ENCODE peak calls at places on chromosome 6, in four cellular contexts. One of them, this sample, is unnamed.

GRCh38 chr6:39203804-39204495 is 25.3 kb downstream of the KCNK5 start:
- DNase-seq in Peyer's patch: peak
- DNase-seq in right atrium auricular region: no peak
- DNase-seq in fibroblast of mammary gland: no peak
- DNase-seq in this sample: no peak

GRCh38 chr6:83273596-83273995 is 80.4 kb downstream of the RWDD2A start:
- DNase-seq in Peyer's patch: no peak
- DNase-seq in right atrium auricular region: no peak
- DNase-seq in fibroblast of mammary gland: peak
- DNase-seq in this sample: no peak

GRCh38 chr6:6749791-6750434 is 161.4 kb downstream of the LY86 start:
- DNase-seq in Peyer's patch: peak
- DNase-seq in right atrium auricular region: peak
- DNase-seq in fibroblast of mammary gland: peak
- DNase-seq in this sample: no peak

GRCh38 chr6:40898073-40898472 is 140.9 kb downstream of the UNC5CL start:
- DNase-seq in Peyer's patch: no peak
- DNase-seq in right atrium auricular region: no peak
- DNase-seq in fibroblast of mammary gland: no peak
- DNase-seq in this sample: no peak

GRCh38 chr6:127119361-127120108 is 1.1 kb downstream of the RSPO3 start:
- DNase-seq in Peyer's patch: peak
- DNase-seq in right atrium auricular region: no peak
- DNase-seq in fibroblast of mammary gland: no peak
- DNase-seq in this sample: no peak

GRCh38 chr6:113994934-113995342 is 24.0 kb upstream of the HDAC2 start:
- DNase-seq in Peyer's patch: no peak
- DNase-seq in right atrium auricular region: no peak
- DNase-seq in fibroblast of mammary gland: peak
- DNase-seq in this sample: peak

GRCh38 chr6:113893866-113894265 is 36.7 kb downstream of the MARCKS start:
- DNase-seq in Peyer's patch: no peak
- DNase-seq in right atrium auricular region: no peak
- DNase-seq in fibroblast of mammary gland: peak
- DNase-seq in this sample: no peak

GRCh38 chr6:24332306-24332705 is 25.6 kb downstream of the DCDC2 start:
- DNase-seq in Peyer's patch: no peak
- DNase-seq in right atrium auricular region: no peak
- DNase-seq in fibroblast of mammary gland: no peak
- DNase-seq in this sample: no peak

GRCh38 chr6:43313813-43314212 is 5.2 kb upstream of the CRIP3 start:
- DNase-seq in Peyer's patch: no peak
- DNase-seq in right atrium auricular region: no peak
- DNase-seq in fibroblast of mammary gland: no peak
- DNase-seq in this sample: no peak

GRCh38 chr6:97674802-97675201 is 391.8 kb upstream of the MMS22L start:
- DNase-seq in Peyer's patch: no peak
- DNase-seq in right atrium auricular region: no peak
- DNase-seq in fibroblast of mammary gland: no peak
- DNase-seq in this sample: no peak

GRCh38 chr6:51550243-51550642 is 537.2 kb downstream of the PKHD1 start:
- DNase-seq in Peyer's patch: no peak
- DNase-seq in right atrium auricular region: no peak
- DNase-seq in fibroblast of mammary gland: no peak
- DNase-seq in this sample: no peak

GRCh38 chr6:23031986-23032385 is 462.6 kb downstream of the HDGFL1 start:
- DNase-seq in Peyer's patch: no peak
- DNase-seq in right atrium auricular region: no peak
- DNase-seq in fibroblast of mammary gland: peak
- DNase-seq in this sample: no peak

GRCh38 chr6:166778776-166779175 is 151.7 kb upstream of the RPS6KA2 start:
- DNase-seq in Peyer's patch: no peak
- DNase-seq in right atrium auricular region: peak
- DNase-seq in fibroblast of mammary gland: no peak
- DNase-seq in this sample: no peak

GRCh38 chr6:170137911-170138910 is 152.7 kb downstream of the DLL1 start:
- DNase-seq in Peyer's patch: peak
- DNase-seq in right atrium auricular region: no peak
- DNase-seq in fibroblast of mammary gland: no peak
- DNase-seq in this sample: no peak

GRCh38 chr6:113031591-113031990 is 684.5 kb downstream of the RFPL4B start:
- DNase-seq in Peyer's patch: no peak
- DNase-seq in right atrium auricular region: no peak
- DNase-seq in fibroblast of mammary gland: no peak
- DNase-seq in this sample: no peak

This sample was measured in NCI-H510A.